ENCODE peak calls at places on chromosomes 4 and X, in four cellular contexts. X is heart right ventricle, O is tibial artery, F is lower leg skin. P is an unnamed sample.

GRCh38 chr4:87529187-87529586 is at the start of gene SPARCL1:
- DNase-seq in O (peak), X (peak), F (no peak), P (no peak)

GRCh38 chr4:113835005-113835404 is 73.5 kb upstream of the CAMK2D start:
- DNase-seq in O (no peak), X (no peak), F (no peak), P (no peak)

GRCh38 chr4:184280104-184280503 is 62.4 kb upstream of the ENPP6 start:
- DNase-seq in F (no peak), X (no peak), O (no peak), P (no peak)

GRCh38 chr4:20391224-20391623 is 139.5 kb downstream of the SLIT2 start:
- DNase-seq in F (no peak), X (no peak), O (no peak), P (no peak)

GRCh38 chrX:153473126-153473525 is 2.8 kb upstream of the HAUS7 start:
- DNase-seq in O (no peak), F (no peak), X (no peak), P (no peak)

GRCh38 chrX:54042609-54043010 is 1.7 kb downstream of the PHF8 start:
- DNase-seq in F (peak), O (peak), X (peak), P (peak)

GRCh38 chrX:152989292-152989658 is 4.6 kb downstream of the PNMA5 start:
- DNase-seq in F (no peak), X (no peak), O (no peak), P (no peak)

GRCh38 chr4:153045111-153045982 is 109.2 kb downstream of the FHDC1 start:
- DNase-seq in F (no peak), O (no peak), X (no peak), P (no peak)

GRCh38 chr4:56995525-56995924 is 16.8 kb downstream of the POLR2B start:
- DNase-seq in F (peak), X (peak), O (peak), P (no peak)

GRCh38 chr4:57114973-57115372 is 4.8 kb upstream of the IGFBP7 start:
- DNase-seq in O (no peak), F (no peak), X (no peak), P (no peak)

GRCh38 chrX:43166874-43167273 is 388.9 kb upstream of the PPP1R2C start:
- DNase-seq in O (no peak), X (no peak), F (no peak), P (no peak)

GRCh38 chrX:4936315-4936714 is 1222.9 kb upstream of the PRKX start:
- DNase-seq in F (no peak), X (no peak), O (no peak), P (no peak)

GRCh38 chrX:135652602-135653001 is 60.8 kb upstream of the CT45A1 start:
- DNase-seq in F (no peak), X (no peak), O (no peak), P (no peak)

GRCh38 chr4:176186721-176187395 is 8.5 kb downstream of the SPATA4 start:
- DNase-seq in O (no peak), X (no peak), F (no peak), P (no peak)

GRCh38 chrX:109826954-109827708 is 94.1 kb upstream of the ACSL4 start:
- DNase-seq in F (no peak), O (no peak), X (no peak), P (no peak)

GRCh38 chr4:146916479-146917076 is 29.1 kb downstream of the TTC29 start:
- DNase-seq in X (no peak), O (no peak), F (no peak), P (no peak)

GRCh38 chrX:100424012-100424411 is 13.9 kb upstream of the PCDH19 start:
- DNase-seq in O (no peak), F (no peak), X (no peak), P (no peak)

GRCh38 chr4:176790398-176790797 is 2.3 kb downstream of the VEGFC start:
- DNase-seq in X (no peak), O (no peak), F (no peak), P (no peak)

GRCh38 chr4:153676491-153676890 is 7.6 kb upstream of the TLR2 start:
- DNase-seq in F (no peak), X (no peak), O (no peak), P (no peak)

DNA sequence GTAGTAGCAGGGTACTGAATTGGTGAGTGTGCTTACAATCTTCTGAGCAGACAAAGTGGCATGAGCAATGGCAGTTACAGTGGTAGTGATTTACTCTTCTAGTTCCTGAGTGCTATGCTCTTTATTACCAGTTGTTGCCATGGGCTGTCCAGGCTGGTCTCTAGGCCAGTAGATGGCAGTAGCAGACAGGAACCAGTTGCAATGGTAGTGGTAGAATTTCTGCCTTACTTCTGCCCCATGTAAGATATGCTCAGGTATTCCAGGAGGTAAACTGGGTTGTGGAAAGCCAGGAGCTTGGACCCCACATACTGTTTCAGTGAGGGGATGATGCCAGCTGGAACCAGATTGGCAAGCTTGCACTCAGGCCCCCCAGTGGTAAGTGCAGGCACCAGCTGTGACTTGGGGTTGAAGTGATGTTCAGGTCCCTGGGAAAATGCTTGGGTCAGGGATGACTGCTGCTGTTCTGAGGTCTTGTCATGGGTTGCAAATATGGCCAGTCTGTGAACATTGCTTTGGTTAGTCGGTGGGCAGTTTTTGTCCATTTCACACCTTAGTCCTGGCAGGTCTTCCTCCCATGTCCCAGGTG is 63.0 kb upstream of the ZXDB start:
- DNase-seq in O (no peak), X (no peak), F (no peak), P (no peak)
- TF ChIP-seq CTCF in O (no peak), X (no peak), F (no peak), P (no peak)

GRCh38 chrX:2965965-2966364 is 36.8 kb upstream of the ARSD start:
- DNase-seq in X (no peak), F (no peak), O (no peak), P (no peak)

GRCh38 chrX:2967012-2967411 is 37.9 kb upstream of the ARSD start:
- DNase-seq in X (no peak), O (no peak), F (no peak), P (no peak)

GRCh38 chrX:2967998-2968909 is 38.1 kb upstream of the ARSH start:
- DNase-seq in O (no peak), X (peak), F (peak), P (no peak)

GRCh38 chrX:2969021-2969420 is 37.3 kb upstream of the ARSH start:
- DNase-seq in X (no peak), O (no peak), F (no peak), P (no peak)

GRCh38 chrX:2967584-2967983 is 38.4 kb upstream of the ARSD start:
- DNase-seq in X (no peak), O (no peak), F (no peak), P (no peak)
- H3K4me3 ChIP-seq in X (no peak), O (peak), F (no peak), P (no peak)

GRCh38 chr4:14871676-14872430 is 130.4 kb upstream of the CPEB2 start:
- DNase-seq in F (no peak), O (no peak), X (no peak), P (peak)
- TF ChIP-seq CTCF in F (no peak), O (no peak), X (no peak), P (no peak)

DNA sequence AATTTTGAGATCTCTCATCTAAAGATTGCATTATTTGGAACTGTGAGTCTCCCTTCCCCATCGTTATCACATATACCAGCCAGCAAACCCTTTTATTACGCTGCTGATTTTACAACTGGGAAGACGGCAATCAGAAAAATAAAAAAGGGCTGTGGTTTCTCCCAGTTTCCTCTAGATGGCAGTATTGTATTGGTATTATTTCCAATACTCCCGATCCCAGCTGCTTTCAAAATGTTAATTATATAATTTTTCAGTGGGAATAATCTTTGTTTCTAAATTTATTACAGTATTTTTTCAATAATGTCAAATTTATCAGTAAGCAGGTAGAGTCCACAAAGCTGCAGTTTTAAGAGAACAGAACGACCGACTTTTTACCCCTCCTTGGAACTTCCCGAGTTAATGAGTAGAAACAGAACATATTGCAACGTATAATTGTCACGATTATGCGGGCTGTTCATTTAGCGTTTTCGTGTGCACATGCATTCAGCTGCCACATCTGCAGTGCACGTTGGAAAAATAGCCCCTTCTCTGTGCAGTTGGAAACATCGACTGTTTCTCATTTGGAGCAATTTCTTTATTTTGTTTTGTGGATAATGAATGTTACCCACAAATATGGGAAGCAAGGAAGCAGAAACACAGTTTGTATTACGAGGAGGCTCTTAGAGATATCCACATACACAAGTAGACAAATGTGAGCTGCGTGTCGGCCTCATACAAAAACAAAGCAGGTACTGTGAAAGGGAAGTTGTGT is 187.9 kb downstream of the STIM2 start:
- DNase-seq in O (no peak), X (no peak), F (no peak), P (no peak)
- H3K4me3 ChIP-seq in O (peak), X (peak), F (no peak), P (peak)

DNA sequence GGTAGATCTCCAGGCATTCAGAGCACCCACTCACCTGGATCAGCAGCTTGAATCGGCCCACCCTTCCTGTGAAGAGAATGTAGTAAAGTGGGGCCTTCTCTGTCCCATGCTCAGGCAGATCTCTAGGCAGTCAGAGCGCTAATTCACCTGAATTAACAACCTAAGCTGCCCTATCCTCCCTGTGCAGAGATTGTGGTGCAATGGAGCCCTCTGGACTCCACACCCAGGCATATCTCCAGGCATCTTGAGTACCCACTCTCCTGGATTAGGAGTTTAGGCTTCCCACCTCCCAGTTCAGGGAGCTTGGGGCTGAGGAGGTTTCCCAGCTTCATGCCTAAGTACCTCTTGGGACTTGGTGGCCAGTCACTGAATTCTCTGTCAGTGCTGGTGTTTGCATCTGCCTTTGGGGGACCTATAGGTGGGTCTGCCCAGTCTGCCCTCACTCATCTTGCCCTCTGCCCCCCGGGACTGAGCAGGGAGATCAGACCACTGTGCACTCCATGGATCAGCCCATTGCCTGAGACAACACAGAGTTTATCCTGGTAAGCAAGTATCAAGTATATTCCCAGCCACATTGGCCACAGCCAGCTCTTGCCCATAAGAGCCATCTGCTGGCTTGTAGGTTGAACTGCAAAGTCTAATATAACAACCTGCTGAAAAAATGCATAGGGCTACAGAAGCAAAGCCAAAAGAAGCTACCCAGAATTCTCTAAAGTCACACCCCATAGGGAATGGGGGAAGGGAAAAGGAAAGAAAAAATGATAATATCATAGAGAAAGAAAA is 372.9 kb downstream of the KLHL13 start:
- DNase-seq in X (no peak), F (no peak), O (no peak), P (no peak)
- TF ChIP-seq CTCF in X (no peak), F (no peak), O (no peak), P (peak)

DNA sequence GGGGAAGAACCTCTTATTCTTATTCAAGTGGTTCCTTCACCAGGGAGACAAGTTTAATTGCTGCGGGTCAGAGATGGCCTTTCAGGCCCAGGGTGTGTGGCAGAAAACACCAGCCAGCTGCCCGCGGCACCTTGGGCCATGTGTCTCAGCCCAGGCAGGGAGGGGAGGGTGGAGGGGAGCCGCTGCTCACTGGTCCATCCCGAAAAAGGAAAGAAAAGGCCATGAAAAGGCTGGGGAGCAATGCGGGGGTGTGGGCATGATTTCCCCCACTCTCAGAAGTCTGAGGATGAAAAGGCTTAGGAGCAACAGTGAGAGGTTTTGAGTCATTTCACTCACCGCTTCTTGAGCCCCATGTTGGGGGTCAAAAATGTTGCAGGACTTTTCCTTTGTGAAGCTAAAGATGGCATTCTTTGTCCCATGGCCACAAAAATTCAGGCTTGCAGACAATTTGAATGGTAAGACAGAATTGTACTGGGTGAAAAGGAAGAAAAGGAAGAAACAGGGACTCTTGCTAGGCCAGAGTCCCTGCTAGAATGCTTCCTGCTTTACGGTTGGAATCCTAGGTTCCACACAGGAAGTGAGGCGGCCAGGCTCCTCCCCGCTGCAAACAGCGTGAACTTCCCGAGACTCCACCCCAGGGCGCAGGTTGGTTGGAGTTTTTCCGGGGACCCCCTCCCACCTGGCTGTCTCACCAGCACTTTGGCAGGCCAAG is 17.4 kb upstream of the FAM47E start:
- DNase-seq in X (no peak), F (no peak), O (no peak), P (no peak)
- H3K4me3 ChIP-seq in X (no peak), F (peak), O (no peak), P (no peak)

GRCh38 chrX:132375941-132376340 is 112.9 kb downstream of the MBNL3 start:
- DNase-seq in O (no peak), X (no peak), F (no peak), P (no peak)
- TF ChIP-seq CTCF in O (no peak), X (no peak), F (no peak), P (no peak)

GRCh38 chr4:174215936-174216699 is 67.3 kb downstream of the FBXO8 start:
- DNase-seq in O (no peak), X (no peak), F (no peak), P (no peak)

GRCh38 chr4:174212061-174212460 is 71.4 kb downstream of the FBXO8 start:
- DNase-seq in X (no peak), O (no peak), F (no peak), P (no peak)

GRCh38 chr4:174215055-174215454 is 68.4 kb downstream of the FBXO8 start:
- DNase-seq in F (no peak), O (no peak), X (no peak), P (no peak)

GRCh38 chr4:174213734-174214101 is 69.7 kb downstream of the FBXO8 start:
- DNase-seq in O (no peak), X (no peak), F (no peak), P (no peak)

DNA sequence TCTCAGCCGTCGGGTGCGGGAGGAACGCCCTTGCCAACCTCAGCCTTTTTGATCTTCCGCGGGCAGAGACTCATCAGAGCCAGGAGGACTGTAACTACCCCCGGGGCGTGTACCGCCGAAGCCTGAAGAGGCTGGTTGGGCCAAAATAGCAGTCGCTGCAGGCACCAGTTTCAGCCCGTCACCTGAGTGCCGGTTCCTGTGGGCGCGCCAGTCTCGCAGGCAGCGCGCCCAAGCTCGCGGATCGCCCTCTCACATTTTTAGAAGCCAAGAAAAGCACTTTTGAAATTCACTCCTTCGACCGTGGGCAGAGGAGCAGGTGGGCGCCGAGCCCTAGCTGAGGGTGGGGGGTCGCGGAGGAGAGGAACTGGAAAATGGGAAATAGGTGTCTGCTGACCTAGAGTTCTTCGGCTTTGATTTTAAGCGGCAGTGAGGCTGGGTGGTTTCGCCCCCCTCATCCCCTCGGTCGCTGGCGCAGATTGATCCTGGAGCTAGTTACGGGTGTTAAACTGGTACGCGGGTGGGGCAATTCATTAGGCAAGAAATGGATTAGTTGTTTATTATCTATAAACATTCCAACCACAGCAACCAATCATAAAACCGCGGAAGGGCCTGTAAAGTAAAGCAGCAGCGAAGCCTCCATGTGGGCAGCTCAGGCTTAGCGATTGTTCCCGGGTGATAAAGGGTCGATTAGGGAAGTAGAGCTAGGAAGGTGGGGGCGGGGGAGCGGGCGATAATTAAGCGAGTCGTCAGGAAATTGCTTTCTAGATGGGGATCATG is 69.2 kb downstream of the FBXO8 start:
- DNase-seq in X (peak), F (no peak), O (no peak), P (no peak)
- H3K4me3 ChIP-seq in X (peak), F (no peak), O (peak), P (no peak)

GRCh38 chr4:2673157-2673556 is 83.0 kb downstream of the TNIP2 start:
- DNase-seq in O (no peak), X (no peak), F (no peak), P (no peak)
- TF ChIP-seq CTCF in O (no peak), X (no peak), F (no peak), P (no peak)

P was measured in pancreas.